ENCODE peak calls at places on chromosomes 7 and 10, in five cellular contexts. V is IMR-90; R is neural progenitor cell; Z is activated CD8-positive, alpha-beta T cell treated with anti-CD3 and anti-CD28 coated beads for 36 hours; D is fibroblast of lung. C is an unnamed sample.

GRCh38 chr10:20871970-20872369 is 25.1 kb downstream of the NEBL start:
- DNase-seq in Z (no peak), R (no peak), V (no peak), D (no peak), C (no peak)

GRCh38 chr10:130202984-130203617 is 66.9 kb downstream of the GLRX3 start:
- DNase-seq in D (no peak), Z (no peak), R (no peak), V (no peak), C (no peak)

GRCh38 chr7:128841961-128842673 is 11.9 kb downstream of the FLNC start:
- DNase-seq in R (peak), D (no peak), V (peak), Z (peak), C (peak)

GRCh38 chr7:153444591-153444990 is 607.6 kb upstream of the DPP6 start:
- DNase-seq in Z (no peak), R (no peak), V (no peak), D (no peak), C (no peak)

GRCh38 chr7:80480566-80480965 is 31.3 kb downstream of the GNAT3 start:
- DNase-seq in V (peak), D (no peak), Z (no peak), R (no peak), C (no peak)

GRCh38 chr7:17144313-17144712 is 154.1 kb upstream of the AHR start:
- DNase-seq in R (no peak), Z (peak), D (no peak), V (peak), C (no peak)

GRCh38 chr7:98372993-98373392 is 27.9 kb downstream of the BAIAP2L1 start:
- DNase-seq in V (peak), Z (no peak), R (no peak), D (peak), C (no peak)

GRCh38 chr10:28492093-28492492 is 40.8 kb upstream of the WAC start:
- DNase-seq in Z (no peak), R (no peak), V (no peak), D (no peak), C (no peak)

GRCh38 chr7:23184291-23184690 is 2.4 kb downstream of the NUP42 start:
- DNase-seq in Z (no peak), D (no peak), R (no peak), V (no peak), C (no peak)

GRCh38 chr7:14016950-14017349 is 27.5 kb upstream of the ETV1 start:
- DNase-seq in V (peak), D (no peak), R (no peak), Z (no peak), C (no peak)

GRCh38 chr7:151888079-151888673 is 11.3 kb upstream of the PRKAG2 start:
- DNase-seq in D (no peak), Z (no peak), R (peak), V (no peak), C (no peak)
- TF ChIP-seq CTCF in D (no peak), Z (no peak), R (peak), V (no peak), C (no peak)

GRCh38 chr7:116588641-116589594 is 64.1 kb downstream of the CAV1 start:
- DNase-seq in Z (no peak), V (peak), R (peak), D (peak), C (peak)
- TF ChIP-seq CTCF in Z (peak), V (peak), R (peak), D (peak), C (peak)

GRCh38 chr10:116511365-116511764 is 34.4 kb upstream of the PNLIP start:
- DNase-seq in D (no peak), V (no peak), Z (no peak), R (no peak), C (no peak)
- TF ChIP-seq CTCF in D (no peak), V (no peak), Z (no peak), R (peak), C (no peak)

DNA sequence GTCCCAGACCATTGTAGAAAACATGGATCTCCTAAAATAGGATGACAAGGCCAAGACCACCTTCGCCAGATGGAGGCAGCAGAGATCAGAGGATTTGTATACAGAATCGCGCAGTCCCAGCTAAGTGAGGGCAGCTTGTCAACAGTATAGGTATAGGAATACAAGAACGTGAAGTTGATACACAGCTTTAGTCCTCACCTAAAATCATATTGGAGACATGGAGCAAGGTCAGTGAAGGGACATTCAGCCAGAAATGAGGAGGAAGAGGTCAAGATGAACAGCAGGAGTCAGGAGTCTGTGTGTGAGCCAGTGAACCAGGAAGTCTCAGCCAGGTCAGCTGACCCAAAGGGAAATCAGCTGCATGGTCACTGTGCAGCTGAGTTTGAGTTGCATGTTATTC is 263.4 kb upstream of the PRKCQ start:
- DNase-seq in R (no peak), D (no peak), V (no peak), Z (peak), C (peak)
- TF ChIP-seq CTCF in R (no peak), D (no peak), V (no peak), Z (no peak), C (no peak)

GRCh38 chr7:96998333-96998732 is 7.0 kb upstream of the DLX6 start:
- DNase-seq in V (no peak), Z (no peak), D (no peak), R (no peak), C (no peak)
- TF ChIP-seq CTCF in V (no peak), Z (no peak), D (no peak), R (no peak), C (no peak)

GRCh38 chr7:7237978-7238267 is 55.6 kb downstream of the C1GALT1 start:
- DNase-seq in V (no peak), Z (no peak), R (no peak), D (no peak), C (no peak)
- TF ChIP-seq CTCF in V (no peak), Z (no peak), R (no peak), D (no peak), C (no peak)

GRCh38 chr10:80583681-80584080 is 46.0 kb downstream of the SH2D4B start:
- DNase-seq in R (no peak), D (no peak), V (no peak), Z (no peak), C (no peak)
- TF ChIP-seq CTCF in R (no peak), D (no peak), V (no peak), Z (no peak), C (no peak)

C was measured in GM13976.